ENCODE peak calls at places on chromosomes 11 and 22, in six cellular contexts. One of them, this sample, is unnamed.
A peak's percentile ranks its signal among the peaks of the same experiment; 100 is the strongest.

GRCh38 chr22:44473166-44473565 is 24.9 kb downstream of the RTL6 start:
- DNase-seq in activated CD4-positive, alpha-beta T cell treated with anti-CD3 and anti-CD28 coated beads, Interleukin-2, amount 50 U/mL, for 1 hour: no peak
- DNase-seq in T-helper 2 cell: no peak
- DNase-seq in psoas muscle: no peak
- DNase-seq in left ventricle myocardium superior: no peak
- DNase-seq in ELR: no peak
- DNase-seq in this sample: no peak

GRCh38 chr11:8739309-8739793 is 56.8 kb downstream of the RPL27A start:
- DNase-seq in activated CD4-positive, alpha-beta T cell treated with anti-CD3 and anti-CD28 coated beads, Interleukin-2, amount 50 U/mL, for 1 hour: no peak
- DNase-seq in T-helper 2 cell: no peak
- DNase-seq in psoas muscle: no peak
- DNase-seq in left ventricle myocardium superior: no peak
- DNase-seq in ELR: no peak
- DNase-seq in this sample: no peak

GRCh38 chr11:44627911-44628729 is 62.7 kb downstream of the CD82 start:
- DNase-seq in activated CD4-positive, alpha-beta T cell treated with anti-CD3 and anti-CD28 coated beads, Interleukin-2, amount 50 U/mL, for 1 hour: no peak
- DNase-seq in T-helper 2 cell: no peak
- DNase-seq in psoas muscle: peak; percentile 75
- DNase-seq in left ventricle myocardium superior: peak; percentile 88
- DNase-seq in ELR: peak; percentile 10
- DNase-seq in this sample: peak; percentile 56

GRCh38 chr22:48618326-48618725 is 1209.3 kb downstream of the BRD1 start:
- DNase-seq in activated CD4-positive, alpha-beta T cell treated with anti-CD3 and anti-CD28 coated beads, Interleukin-2, amount 50 U/mL, for 1 hour: no peak
- DNase-seq in T-helper 2 cell: no peak
- DNase-seq in psoas muscle: no peak
- DNase-seq in left ventricle myocardium superior: no peak
- DNase-seq in ELR: no peak
- DNase-seq in this sample: no peak

GRCh38 chr11:110119317-110119716 is 26.1 kb downstream of the ZC3H12C start:
- DNase-seq in activated CD4-positive, alpha-beta T cell treated with anti-CD3 and anti-CD28 coated beads, Interleukin-2, amount 50 U/mL, for 1 hour: no peak
- DNase-seq in T-helper 2 cell: no peak
- DNase-seq in psoas muscle: no peak
- DNase-seq in left ventricle myocardium superior: no peak
- DNase-seq in ELR: no peak
- DNase-seq in this sample: no peak

GRCh38 chr22:46866591-46866990 is 104.1 kb downstream of the TBC1D22A start:
- DNase-seq in activated CD4-positive, alpha-beta T cell treated with anti-CD3 and anti-CD28 coated beads, Interleukin-2, amount 50 U/mL, for 1 hour: no peak
- DNase-seq in T-helper 2 cell: no peak
- DNase-seq in psoas muscle: no peak
- DNase-seq in left ventricle myocardium superior: no peak
- DNase-seq in ELR: peak; percentile 92
- DNase-seq in this sample: peak; percentile 57

GRCh38 chr11:41309716-41310115 is 149.7 kb downstream of the LRRC4C start:
- DNase-seq in activated CD4-positive, alpha-beta T cell treated with anti-CD3 and anti-CD28 coated beads, Interleukin-2, amount 50 U/mL, for 1 hour: no peak
- DNase-seq in T-helper 2 cell: no peak
- DNase-seq in psoas muscle: no peak
- DNase-seq in left ventricle myocardium superior: no peak
- DNase-seq in ELR: no peak
- DNase-seq in this sample: no peak

GRCh38 chr11:27795955-27796861 is 96.0 kb upstream of the BDNF start:
- DNase-seq in activated CD4-positive, alpha-beta T cell treated with anti-CD3 and anti-CD28 coated beads, Interleukin-2, amount 50 U/mL, for 1 hour: no peak
- DNase-seq in T-helper 2 cell: no peak
- DNase-seq in psoas muscle: no peak
- DNase-seq in left ventricle myocardium superior: peak; percentile 37
- DNase-seq in ELR: no peak
- DNase-seq in this sample: peak; percentile 1

GRCh38 chr11:47328449-47329390 is 23.8 kb downstream of the MYBPC3 start:
- DNase-seq in activated CD4-positive, alpha-beta T cell treated with anti-CD3 and anti-CD28 coated beads, Interleukin-2, amount 50 U/mL, for 1 hour: no peak
- DNase-seq in T-helper 2 cell: no peak
- DNase-seq in psoas muscle: no peak
- DNase-seq in left ventricle myocardium superior: peak; percentile 42
- DNase-seq in ELR: no peak
- DNase-seq in this sample: no peak

GRCh38 chr11:1926156-1927031 is 6.9 kb downstream of the TNNT3 start:
- DNase-seq in activated CD4-positive, alpha-beta T cell treated with anti-CD3 and anti-CD28 coated beads, Interleukin-2, amount 50 U/mL, for 1 hour: no peak
- DNase-seq in T-helper 2 cell: no peak
- DNase-seq in psoas muscle: no peak
- DNase-seq in left ventricle myocardium superior: no peak
- DNase-seq in ELR: no peak
- DNase-seq in this sample: no peak

GRCh38 chr11:76669901-76670474 is 559 bp downstream of the LRRC32 start:
- DNase-seq in activated CD4-positive, alpha-beta T cell treated with anti-CD3 and anti-CD28 coated beads, Interleukin-2, amount 50 U/mL, for 1 hour: no peak
- DNase-seq in T-helper 2 cell: no peak
- DNase-seq in psoas muscle: peak; percentile 54
- DNase-seq in left ventricle myocardium superior: no peak
- DNase-seq in ELR: peak; percentile 41
- DNase-seq in this sample: no peak

GRCh38 chr11:57640068-57640800 is 9.5 kb downstream of the YPEL4 start:
- DNase-seq in activated CD4-positive, alpha-beta T cell treated with anti-CD3 and anti-CD28 coated beads, Interleukin-2, amount 50 U/mL, for 1 hour: no peak
- DNase-seq in T-helper 2 cell: no peak
- DNase-seq in psoas muscle: no peak
- DNase-seq in left ventricle myocardium superior: no peak
- DNase-seq in ELR: no peak
- DNase-seq in this sample: no peak

GRCh38 chr11:76704171-76704948 is 33.8 kb upstream of the LRRC32 start:
- DNase-seq in activated CD4-positive, alpha-beta T cell treated with anti-CD3 and anti-CD28 coated beads, Interleukin-2, amount 50 U/mL, for 1 hour: no peak
- DNase-seq in T-helper 2 cell: no peak
- DNase-seq in psoas muscle: no peak
- DNase-seq in left ventricle myocardium superior: no peak
- DNase-seq in ELR: no peak
- DNase-seq in this sample: no peak

This sample was measured in MCF 10A.